ENCODE peak calls at places on chromosomes 7 and 10, in ten cellular contexts. B is thyroid gland, G is IMR-90, X is endodermal cell, I is endothelial cell, V is RWPE1, L is fibroblast of the aortic adventitia, J is mesothelial cell of epicardium, O is AG09309, S is progenitor cell of endocrine pancreas. Y is an unnamed sample.
A peak's percentile ranks its signal among the peaks of the same experiment; 100 is the strongest.

GRCh38 chr10:129779126-129779525 is 184.9 kb downstream of the EBF3 start:
- DNase-seq in V (no peak), O (no peak), B (no peak), X (no peak), L (no peak), I (no peak), S (no peak), J (no peak), G (no peak), Y (no peak)

GRCh38 chr7:410395-410910 is 109.2 kb downstream of the PDGFA start:
- DNase-seq in J (no peak), X (peak; percentile 39), V (no peak), G (no peak), O (no peak), B (no peak), S (no peak), I (no peak), L (no peak), Y (no peak)

GRCh38 chr7:112211348-112211907 is 4.9 kb downstream of the ZNF277 start:
- DNase-seq in X (no peak), O (no peak), B (no peak), S (no peak), L (peak; percentile 69), V (no peak), G (peak; percentile 63), I (no peak), J (no peak), Y (no peak)

GRCh38 chr10:104293781-104294321 is 24.9 kb downstream of the GSTO2 start:
- DNase-seq in O (no peak), B (no peak), S (no peak), X (no peak), V (no peak), I (no peak), L (no peak), J (no peak), G (no peak), Y (no peak)

GRCh38 chr7:137454169-137455166 is 110.9 kb upstream of the PTN start:
- DNase-seq in B (no peak), J (no peak), G (peak; percentile 93), L (peak; percentile 97), I (no peak), X (no peak), V (peak; percentile 13), O (peak; percentile 64), S (no peak), Y (no peak)

GRCh38 chr10:132632851-132633684 is 95.5 kb downstream of the INPP5A start:
- DNase-seq in O (no peak), V (no peak), X (no peak), G (peak; percentile 60), I (no peak), B (no peak), L (peak; percentile 72), S (no peak), J (no peak), Y (no peak)

GRCh38 chr7:7897509-7897908 is 71.1 kb upstream of the GLCCI1 start:
- DNase-seq in V (no peak), S (no peak), O (no peak), L (no peak), J (no peak), I (no peak), B (no peak), X (no peak), G (no peak), Y (no peak)

GRCh38 chr7:36961097-36961496 is 236.8 kb upstream of the AOAH start:
- DNase-seq in L (no peak), S (no peak), J (no peak), O (no peak), I (no peak), G (no peak), X (no peak), V (no peak), B (no peak), Y (no peak)

GRCh38 chr10:122550427-122550826 is 10.1 kb upstream of the DMBT1 start:
- DNase-seq in G (no peak), O (no peak), V (no peak), X (no peak), I (no peak), B (no peak), S (no peak), J (no peak), L (no peak), Y (no peak)

GRCh38 chr7:157228864-157229422 is 90.2 kb downstream of the UBE3C start:
- DNase-seq in S (peak; percentile 22), I (peak; percentile 40), L (peak; percentile 15), X (peak; percentile 82), O (no peak), V (no peak), J (no peak), G (peak; percentile 31), B (no peak), Y (no peak)
- TF ChIP-seq CTCF in S (peak; percentile 50), I (no peak), L (peak; percentile 30), X (peak; percentile 73), O (peak; percentile 52), V (peak; percentile 43), J (no peak), G (peak; percentile 45), B (no peak), Y (peak; percentile 48)

GRCh38 chr7:117297606-117298005 is 25.3 kb downstream of the WNT2 start:
- DNase-seq in V (no peak), S (no peak), G (no peak), B (no peak), J (no peak), L (no peak), O (no peak), I (no peak), X (no peak), Y (no peak)

DNA sequence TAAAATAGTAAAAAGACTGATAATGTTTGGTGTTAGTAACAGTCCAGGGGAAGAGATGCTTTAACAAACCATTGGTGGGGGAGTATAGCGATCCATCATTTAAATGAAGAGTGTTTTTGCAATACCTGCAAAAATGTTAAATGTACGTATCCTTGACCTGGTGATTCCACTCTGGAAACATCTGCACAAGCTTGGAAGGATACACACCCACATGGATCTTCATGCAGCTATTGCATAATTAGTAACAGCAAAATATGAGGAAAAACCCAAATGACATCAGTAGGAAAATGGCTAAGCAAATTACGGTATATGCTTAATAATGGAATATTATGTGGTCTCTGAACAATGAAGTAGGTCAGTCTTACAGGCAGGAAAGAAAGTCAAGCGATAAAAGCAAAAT is 20.5 kb downstream of the WNT2 start:
- DNase-seq in L (no peak), I (no peak), X (no peak), G (no peak), V (no peak), S (no peak), O (no peak), B (no peak), J (no peak), Y (no peak)
- TF ChIP-seq CTCF in L (no peak), I (no peak), X (no peak), G (no peak), V (no peak), S (no peak), O (no peak), B (no peak), J (no peak), Y (no peak)

DNA sequence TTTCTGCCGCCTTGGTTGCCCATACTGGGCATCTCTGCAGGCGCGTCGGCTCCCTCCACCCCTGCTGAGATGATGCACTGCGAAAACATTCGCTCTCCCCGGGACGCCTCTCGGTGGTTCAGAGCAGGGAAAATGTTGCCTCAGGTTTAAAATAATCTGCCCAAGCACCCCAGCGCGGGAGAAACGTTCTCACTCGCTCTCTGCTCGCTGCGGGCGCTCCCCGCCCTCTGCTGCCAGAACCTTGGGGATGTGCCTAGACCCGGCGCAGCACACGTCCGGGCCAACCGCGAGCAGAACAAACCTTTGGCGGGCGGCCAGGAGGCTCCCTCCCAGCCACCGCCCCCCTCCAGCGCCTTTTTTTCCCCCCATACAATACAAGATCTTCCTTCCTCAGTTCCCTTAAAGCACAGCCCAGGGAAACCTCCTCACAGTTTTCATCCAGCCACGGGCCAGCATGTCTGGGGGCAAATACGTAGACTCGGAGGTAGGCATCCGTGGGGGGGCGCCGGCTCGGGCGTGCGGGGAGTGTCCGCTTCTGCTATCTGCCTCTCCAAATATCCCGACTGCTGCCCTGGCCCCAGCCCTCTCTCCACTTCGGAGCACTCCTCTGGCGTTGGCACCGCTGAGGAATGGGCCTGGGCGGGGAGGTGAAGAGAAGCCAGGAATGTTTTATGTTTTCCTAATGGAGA is at the start of gene CAV1:
- DNase-seq in B (peak; percentile 85), J (peak; percentile 20), O (peak; percentile 89), I (peak; percentile 39), L (peak; percentile 93), V (peak; percentile 96), G (peak; percentile 92), X (peak; percentile 93), S (peak; percentile 11), Y (no peak)
- TF ChIP-seq CTCF in B (no peak), J (no peak), O (peak; percentile 35), I (no peak), L (peak; percentile 34), V (peak; percentile 10), G (peak; percentile 39), X (no peak), S (no peak), Y (no peak)

DNA sequence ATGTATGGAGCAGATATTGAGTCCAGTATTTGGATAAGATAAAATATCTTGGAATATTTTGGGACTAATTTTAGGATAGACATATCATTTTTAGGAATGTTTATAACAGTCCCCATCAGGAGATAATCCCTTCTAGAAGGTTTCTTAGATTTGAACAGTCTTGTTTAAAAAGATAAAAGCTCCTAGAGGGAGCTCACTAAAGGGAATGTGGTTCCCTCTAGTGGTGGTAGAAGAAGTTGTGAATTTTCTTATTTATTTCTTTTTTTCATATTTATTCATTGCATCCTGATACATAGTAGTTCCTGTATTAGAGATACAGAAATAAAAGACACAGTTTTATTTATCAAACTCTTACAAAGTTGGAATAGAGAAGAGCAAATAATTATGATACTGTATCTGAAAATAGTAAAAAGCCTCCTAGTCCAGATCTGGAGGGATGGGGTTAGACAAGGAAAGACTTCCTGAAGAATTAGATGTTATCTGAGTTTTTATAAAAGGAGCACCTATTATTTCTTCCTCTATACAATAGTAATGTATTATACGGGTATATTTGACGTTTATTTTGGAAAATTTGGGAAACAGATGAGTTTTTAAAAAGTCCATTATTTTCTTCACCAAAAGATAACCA is 24.5 kb upstream of the KLF14 start:
- DNase-seq in B (no peak), V (peak; percentile 37), J (no peak), I (no peak), L (peak; percentile 84), O (peak; percentile 23), X (no peak), S (no peak), G (peak; percentile 69), Y (no peak)
- TF ChIP-seq CTCF in B (peak; percentile 50), V (peak; percentile 85), J (peak; percentile 85), I (peak; percentile 86), L (peak; percentile 66), O (peak; percentile 51), X (peak; percentile 87), S (peak; percentile 79), G (peak; percentile 77), Y (peak; percentile 71)